ENCODE peak calls at places on chromosomes 6 and 20, in seven cellular contexts. K, R, S, P, M, A and C are unnamed samples. For H3K27me3, the result is how much of the 10 kb centered on the place peaks cover.

GRCh38 chr6:154682633-154683125 is 50.5 kb upstream of the SCAF8 start:
- DNase-seq in K (no peak), R (no peak), S (no peak), P (no peak), M (no peak), A (no peak), C (no peak)

GRCh38 chr6:28747631-28748157 is 176.1 kb downstream of the TRIM27 start:
- DNase-seq in K (no peak), R (no peak), S (peak), P (no peak), M (no peak), A (no peak), C (no peak)

GRCh38 chr6:144797881-144798589 is 512.9 kb downstream of the UTRN start:
- DNase-seq in K (no peak), R (no peak), S (peak), P (no peak), M (no peak), A (no peak), C (no peak)

GRCh38 chr20:11502051-11502450 is 415.6 kb upstream of the BTBD3 start:
- DNase-seq in K (no peak), R (no peak), S (no peak), P (no peak), M (no peak), A (peak), C (no peak)

GRCh38 chr6:87673237-87673636 is 28.8 kb downstream of the AKIRIN2 start:
- DNase-seq in K (no peak), R (no peak), S (no peak), P (no peak), M (no peak), A (no peak), C (no peak)

GRCh38 chr20:44033873-44034272 is 119.2 kb downstream of the TOX2 start:
- DNase-seq in K (no peak), R (no peak), S (no peak), P (no peak), M (no peak), A (no peak), C (no peak)

GRCh38 chr6:154754152-154754551 is 20.9 kb downstream of the SCAF8 start:
- DNase-seq in K (no peak), R (no peak), S (no peak), P (peak), M (no peak), A (no peak), C (no peak)

GRCh38 chr6:66662196-66662595 is 955.2 kb upstream of the EYS start:
- DNase-seq in K (no peak), R (no peak), S (peak), P (no peak), M (no peak), A (no peak), C (no peak)

GRCh38 chr6:30743099-30744053 is 889 bp upstream of the FLOT1 start:
- DNase-seq in K (peak), R (no peak), S (no peak), P (no peak), M (peak), A (no peak), C (no peak)

GRCh38 chr6:42342011-42342553 is 109.6 kb downstream of the TRERF1 start:
- DNase-seq in K (no peak), R (no peak), S (no peak), P (no peak), M (no peak), A (no peak), C (no peak)

GRCh38 chr20:35929301-35929700 is 25.0 kb downstream of the SCAND1 start:
- DNase-seq in K (no peak), R (no peak), S (no peak), P (no peak), M (no peak), A (no peak), C (no peak)

GRCh38 chr20:15446373-15446772 is 1109.0 kb upstream of the FLRT3 start:
- DNase-seq in K (peak), R (no peak), S (peak), P (no peak), M (peak), A (no peak), C (no peak)

GRCh38 chr20:50144362-50144761 is 9.2 kb downstream of the PEDS1 start:
- DNase-seq in K (no peak), R (peak), S (peak), P (peak), M (peak), A (peak), C (peak)

GRCh38 chr6:156451088-156451487 is 326.1 kb upstream of the ARID1B start:
- DNase-seq in K (no peak), R (no peak), S (no peak), P (no peak), M (no peak), A (no peak), C (no peak)

GRCh38 chr6:4950849-4951533 is 52.8 kb downstream of the RPP40 start:
- DNase-seq in K (no peak), R (no peak), S (peak), P (no peak), M (no peak), A (no peak), C (no peak)

GRCh38 chr6:97068211-97068610 is 143.7 kb downstream of the KLHL32 start:
- DNase-seq in K (no peak), R (no peak), S (peak), P (peak), M (no peak), A (peak), C (no peak)

GRCh38 chr6:39093167-39093708 is 21.7 kb downstream of the SAYSD1 start:
- DNase-seq in K (no peak), R (no peak), S (no peak), P (no peak), M (no peak), A (no peak), C (no peak)

GRCh38 chr6:157982580-157983438 is 1.1 kb downstream of the SYNJ2 start:
- DNase-seq in K (no peak), R (no peak), S (peak), P (no peak), M (no peak), A (no peak), C (no peak)

GRCh38 chr6:167712332-167713087 is 114.2 kb upstream of the AFDN start:
- DNase-seq in K (no peak), R (no peak), S (no peak), P (no peak), M (no peak), A (no peak), C (no peak)

GRCh38 chr6:108630050-108630714 is 69.5 kb downstream of the FOXO3 start:
- DNase-seq in K (no peak), R (no peak), S (no peak), P (no peak), M (no peak), A (peak), C (no peak)

GRCh38 chr6:46210294-46210693 is 39.5 kb upstream of the ENPP5 start:
- DNase-seq in K (no peak), R (no peak), S (no peak), P (no peak), M (no peak), A (no peak), C (no peak)

GRCh38 chr6:3022765-3023662 is 23.3 kb downstream of the NQO2 start:
- DNase-seq in K (peak), R (no peak), S (no peak), P (peak), M (peak), A (peak), C (no peak)

GRCh38 chr6:7846971-7847818 is 63.4 kb downstream of the TXNDC5 start:
- DNase-seq in K (no peak), R (no peak), S (no peak), P (peak), M (no peak), A (no peak), C (no peak)

GRCh38 chr6:114364295-114364694 is 21.5 kb upstream of the HS3ST5 start:
- DNase-seq in K (no peak), R (no peak), S (peak), P (no peak), M (no peak), A (no peak), C (no peak)

GRCh38 chr6:67854098-67854497 is 781.0 kb upstream of the ADGRB3 start:
- DNase-seq in K (no peak), R (no peak), S (peak), P (no peak), M (no peak), A (no peak), C (no peak)
- H3K27me3 ChIP-seq in K (under half), R (under half), S (under half), P (under half), M (under half), A (under half), C (under half)

DNA sequence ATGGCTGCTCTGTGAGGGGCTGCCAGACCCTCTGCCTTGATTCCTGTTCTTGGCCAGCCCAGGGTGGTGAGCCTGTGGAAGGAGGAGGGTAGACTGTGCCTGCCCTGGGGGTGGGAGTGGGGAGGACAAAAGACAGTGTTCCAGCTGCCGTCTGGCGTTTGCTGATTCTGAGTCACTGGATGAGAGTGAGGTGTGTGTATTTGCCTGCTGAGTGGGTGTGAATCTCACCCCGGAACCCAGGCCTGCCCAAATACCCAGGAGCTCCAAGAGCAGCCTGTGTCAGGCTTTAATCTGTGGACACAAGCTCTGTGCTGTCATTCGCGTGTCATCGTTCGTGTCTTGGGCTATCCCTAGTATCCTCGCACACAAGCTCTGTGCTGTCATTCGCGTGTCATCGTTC is 2.6 kb upstream of the LKAAEAR1 start:
- DNase-seq in K (no peak), R (no peak), S (peak), P (no peak), M (no peak), A (no peak), C (no peak)
- H3K27me3 ChIP-seq in K (under half), R (under half), S (under half), P (under half), M (under half), A (under half), C (under half)

GRCh38 chr20:22579119-22579427 is 5.3 kb downstream of the FOXA2 start:
- DNase-seq in K (no peak), R (no peak), S (no peak), P (no peak), M (no peak), A (no peak), C (no peak)
- H3K27me3 ChIP-seq in K (half or more), R (half or more), S (under half), P (half or more), M (half or more), A (half or more), C (half or more)

GRCh38 chr6:104952911-104953409 is 3.9 kb upstream of the LIN28B start:
- DNase-seq in K (no peak), R (no peak), S (no peak), P (no peak), M (no peak), A (no peak), C (no peak)

GRCh38 chr6:104953410-104953953 is 3.4 kb upstream of the LIN28B start:
- DNase-seq in K (no peak), R (no peak), S (no peak), P (no peak), M (no peak), A (no peak), C (no peak)

GRCh38 chr6:104955927-104956662 is 812 bp upstream of the LIN28B start:
- DNase-seq in K (no peak), R (no peak), S (no peak), P (no peak), M (no peak), A (no peak), C (no peak)

GRCh38 chr6:104955491-104955890 is 1.4 kb upstream of the LIN28B start:
- DNase-seq in K (no peak), R (no peak), S (no peak), P (no peak), M (no peak), A (no peak), C (no peak)

GRCh38 chr6:104954091-104954797 is 2.7 kb upstream of the LIN28B start:
- DNase-seq in K (no peak), R (no peak), S (no peak), P (no peak), M (no peak), A (no peak), C (no peak)
- H3K27me3 ChIP-seq in K (half or more), R (half or more), S (half or more), P (half or more), M (half or more), A (half or more), C (half or more)

DNA sequence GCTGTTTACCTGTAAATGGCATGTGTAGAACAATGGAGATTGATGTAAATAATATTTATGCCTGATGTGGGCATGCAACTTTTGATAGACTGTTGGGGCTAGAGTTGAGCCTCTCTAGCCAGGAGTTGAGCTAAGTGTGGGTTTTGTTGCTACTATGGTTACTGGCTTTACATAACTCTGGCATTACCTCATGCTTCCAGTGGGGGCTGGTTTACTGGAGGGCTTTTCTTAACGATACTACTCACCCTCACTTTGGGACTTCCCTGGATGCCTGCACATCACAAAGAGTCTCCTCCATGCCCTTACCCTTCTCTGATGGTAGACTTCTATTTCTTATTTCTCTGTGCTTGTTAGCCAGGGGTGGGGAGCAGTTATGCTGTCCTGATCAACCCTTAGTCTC is 524.6 kb upstream of the CDH4 start:
- DNase-seq in K (no peak), R (no peak), S (no peak), P (no peak), M (no peak), A (no peak), C (no peak)
- H3K27me3 ChIP-seq in K (under half), R (under half), S (under half), P (under half), M (under half), A (under half), C (under half)

DNA sequence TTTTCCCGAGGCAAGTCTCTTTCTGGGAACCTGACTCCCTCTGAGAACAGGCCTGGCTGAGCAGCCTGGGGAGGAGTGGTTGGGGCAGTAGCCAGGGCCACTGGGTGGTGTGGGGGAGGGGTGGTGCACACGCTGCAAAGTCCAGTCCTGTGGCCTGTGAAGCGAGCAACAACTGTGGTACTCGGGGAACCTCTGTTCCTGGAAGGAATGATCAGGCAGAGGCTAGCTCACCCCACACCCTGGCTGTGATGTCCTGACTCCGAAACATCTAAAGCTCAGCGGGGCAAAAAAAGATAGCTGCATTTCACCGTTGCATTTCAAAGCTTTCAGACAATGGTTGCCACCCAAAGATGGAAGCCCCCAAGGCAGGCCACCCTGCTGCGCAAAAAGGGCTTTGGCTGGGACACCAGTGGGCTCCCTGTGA is 25.5 kb downstream of the PCK1 start:
- DNase-seq in K (no peak), R (no peak), S (no peak), P (no peak), M (no peak), A (no peak), C (no peak)
- H3K27me3 ChIP-seq in K (under half), R (under half), S (under half), P (under half), M (under half), A (under half), C (under half)

DNA sequence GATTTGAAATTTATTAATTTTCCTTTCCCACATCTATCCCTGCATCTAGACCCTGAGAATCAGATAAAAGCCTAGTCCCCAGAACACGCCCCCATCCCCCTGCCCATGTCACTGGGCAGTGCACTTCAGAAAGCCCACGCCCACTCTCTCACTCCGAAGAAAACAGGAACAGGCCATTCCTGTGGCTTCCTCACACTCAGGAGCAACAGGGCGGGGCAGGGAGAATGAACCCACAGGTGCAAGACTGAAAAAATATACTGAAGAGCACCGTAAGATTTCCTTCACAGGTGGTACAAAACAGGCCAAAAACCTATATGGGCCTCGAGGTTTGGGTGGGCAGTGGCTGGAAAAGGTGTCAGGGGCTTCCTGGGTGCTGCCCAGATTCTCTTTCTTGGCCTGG is 3.4 kb downstream of the OXT start:
- DNase-seq in K (no peak), R (no peak), S (peak), P (no peak), M (no peak), A (no peak), C (no peak)
- H3K27me3 ChIP-seq in K (half or more), R (half or more), S (under half), P (under half), M (under half), A (under half), C (under half)

GRCh38 chr20:54174452-54175175 is 828 bp upstream of the CYP24A1 start:
- DNase-seq in K (no peak), R (no peak), S (peak), P (no peak), M (no peak), A (no peak), C (no peak)
- H3K27me3 ChIP-seq in K (half or more), R (half or more), S (under half), P (half or more), M (under half), A (under half), C (half or more)

DNA sequence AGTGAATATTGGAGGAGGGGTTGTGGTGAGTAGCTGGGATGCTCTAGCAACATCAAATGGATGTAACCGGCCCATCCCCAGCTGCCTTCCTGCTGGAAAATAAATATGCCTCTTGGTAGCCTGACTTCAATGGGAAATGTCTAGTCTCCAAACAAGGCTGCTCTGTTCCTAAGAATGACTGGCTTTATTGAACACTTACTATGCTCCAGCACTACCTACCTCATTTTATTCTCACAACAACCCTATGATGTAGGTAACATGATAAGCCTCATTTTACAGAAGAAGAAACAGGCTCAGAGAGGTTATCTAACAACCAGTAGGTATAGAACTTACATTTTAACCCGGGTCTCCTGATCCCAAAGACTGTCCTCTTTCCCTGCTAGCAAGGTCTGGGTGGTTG is 93.6 kb downstream of the FYN start:
- DNase-seq in K (no peak), R (no peak), S (no peak), P (no peak), M (no peak), A (no peak), C (no peak)
- H3K27me3 ChIP-seq in K (under half), R (under half), S (under half), P (under half), M (under half), A (under half), C (under half)